ENCODE peak calls at places on chromosomes 4 and X, in four cellular contexts. K, L, Y and J are unnamed samples.

GRCh38 chrX:129496625-129497024 is 26.7 kb downstream of the SMARCA1 start:
- DNase-seq in L (no peak), K (no peak), Y (no peak), J (no peak)

GRCh38 chr4:73692284-73692683 is 48.1 kb upstream of the CXCL8 start:
- DNase-seq in L (no peak), Y (no peak), K (no peak), J (no peak)

GRCh38 chrX:140918398-140919043 is 83.9 kb upstream of the SPANXB1 start:
- DNase-seq in L (peak; percentile 37), Y (no peak), K (peak; percentile 44), J (no peak)

GRCh38 chrX:122220644-122221373 is 963.3 kb upstream of the GRIA3 start:
- DNase-seq in K (no peak), L (no peak), Y (no peak), J (no peak)

GRCh38 chr4:37219251-37219650 is 25.3 kb upstream of the NWD2 start:
- DNase-seq in K (no peak), Y (no peak), L (no peak), J (no peak)

GRCh38 chr4:120056249-120056648 is 10.4 kb downstream of the MAD2L1 start:
- DNase-seq in L (no peak), K (no peak), Y (no peak), J (no peak)

GRCh38 chrX:9676311-9676710 is 89.3 kb downstream of the GPR143 start:
- DNase-seq in K (no peak), L (no peak), Y (no peak), J (no peak)

GRCh38 chr4:80142396-80143304 is 54.7 kb upstream of the PRDM8 start:
- DNase-seq in Y (no peak), L (no peak), K (no peak), J (no peak)

GRCh38 chrX:150365051-150365952 is 2.2 kb downstream of the MAMLD1 start:
- DNase-seq in L (peak; percentile 47), Y (peak; percentile 64), K (no peak), J (peak; percentile 43)

GRCh38 chrX:46386511-46386910 is 158.7 kb downstream of the ZNF674 start:
- DNase-seq in L (no peak), Y (no peak), K (no peak), J (no peak)

GRCh38 chrX:39840141-39841126 is 257.3 kb downstream of the BCOR start:
- DNase-seq in L (no peak), Y (no peak), K (no peak), J (no peak)

GRCh38 chr4:94714761-94715160 is 43.0 kb upstream of the BMPR1B start:
- DNase-seq in L (no peak), Y (no peak), K (no peak), J (no peak)

GRCh38 chrX:134074151-134074550 is 88.8 kb upstream of the GPC3 start:
- DNase-seq in L (no peak), Y (no peak), K (peak; percentile 2), J (no peak)

GRCh38 chr4:146522098-146522861 is 540 bp upstream of the SLC10A7 start:
- DNase-seq in L (peak; percentile 90), Y (peak; percentile 88), K (peak; percentile 63), J (peak; percentile 63)

GRCh38 chrX:154059729-154060245 is 37.7 kb downstream of the MECP2 start:
- DNase-seq in Y (no peak), K (no peak), L (no peak), J (no peak)

GRCh38 chr4:184337907-184338306 is 120.2 kb upstream of the ENPP6 start:
- DNase-seq in K (no peak), Y (no peak), L (no peak), J (no peak)

GRCh38 chr4:100707786-100708185 is 190.0 kb upstream of the EMCN start:
- DNase-seq in K (no peak), L (no peak), Y (no peak), J (no peak)

GRCh38 chr4:151673913-151674520 is 86.8 kb downstream of the GATB start:
- DNase-seq in L (no peak), K (no peak), Y (no peak), J (no peak)

GRCh38 chr4:119315036-119315435 is 6.9 kb downstream of the FABP2 start:
- DNase-seq in L (no peak), Y (no peak), K (no peak), J (no peak)

GRCh38 chrX:72029473-72030411 is 102.0 kb downstream of the RTL5 start:
- DNase-seq in Y (no peak), L (peak; percentile 28), K (peak; percentile 16), J (no peak)

GRCh38 chr4:83371936-83372335 is 37.3 kb upstream of the HPSE start:
- DNase-seq in K (peak; percentile 49), Y (no peak), L (no peak), J (no peak)

GRCh38 chrX:44705817-44706551 is 137.8 kb upstream of the DUSP21 start:
- DNase-seq in K (peak; percentile 83), Y (no peak), L (no peak), J (no peak)

GRCh38 chrX:130718137-130718536 is 184.9 kb downstream of the ENOX2 start:
- DNase-seq in K (no peak), L (no peak), Y (no peak), J (no peak)

GRCh38 chr4:174245714-174246113 is 37.8 kb downstream of the FBXO8 start:
- DNase-seq in L (no peak), K (no peak), Y (no peak), J (no peak)

GRCh38 chr4:169222768-169223167 is 48.0 kb downstream of the SH3RF1 start:
- DNase-seq in Y (no peak), K (no peak), L (no peak), J (no peak)

GRCh38 chr4:70737006-70737405 is 15.2 kb downstream of the RUFY3 start:
- DNase-seq in K (no peak), L (no peak), Y (no peak), J (peak; percentile 69)
- H3K4me1 ChIP-seq in K (peaks cover 36% of the 10 kb centered on the region), L (peaks cover 3% of the 10 kb centered on the region), Y (peaks cover 49% of the 10 kb centered on the region), J (peaks cover 44% of the 10 kb centered on the region)

DNA sequence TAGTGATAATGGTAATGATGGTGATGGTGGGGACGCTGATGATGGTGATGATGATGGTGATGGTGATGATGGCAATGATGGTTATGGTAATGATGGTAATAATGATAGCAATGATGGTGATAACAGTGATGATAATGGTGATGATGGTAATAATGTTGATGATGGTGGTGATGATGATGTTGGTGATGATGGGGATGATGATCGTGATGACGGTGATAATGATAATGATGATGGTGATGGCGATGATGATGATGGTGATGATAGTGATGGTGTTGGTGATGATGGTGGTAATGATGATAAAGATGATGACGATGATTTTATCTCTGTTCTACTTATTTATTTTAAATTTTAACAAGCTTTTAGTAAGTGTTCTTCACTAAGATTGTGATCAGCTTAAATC is 480.1 kb upstream of the PRKX start:
- DNase-seq in K (no peak), Y (no peak), L (no peak), J (no peak)
- H3K4me3 ChIP-seq in K (no peak overlapping the region), Y (no peak overlapping the region), L (no peak overlapping the region), J (no peak overlapping the region)

DNA sequence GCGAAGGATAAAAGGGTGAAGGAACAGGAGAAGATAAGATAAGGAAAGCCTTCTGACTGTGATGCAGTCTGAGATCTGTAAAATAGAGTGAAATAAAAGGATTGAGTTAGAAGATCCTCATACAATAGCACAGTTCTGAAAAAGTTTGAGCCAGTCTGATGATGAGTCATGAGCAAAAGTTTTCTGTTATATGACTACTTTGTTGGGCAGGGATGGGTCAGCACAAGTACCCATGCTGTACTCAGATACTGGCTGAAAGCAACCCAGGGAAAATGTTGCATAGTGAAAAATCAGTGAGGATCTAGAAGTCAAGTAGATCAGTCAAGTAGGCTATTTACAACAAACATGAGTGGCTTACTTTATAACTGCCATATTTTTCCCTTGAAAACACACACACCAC is 253.5 kb downstream of the PCDH10 start:
- DNase-seq in K (no peak), L (no peak), Y (no peak), J (no peak)
- H3K4me1 ChIP-seq in K (no peaks in the 10 kb centered on the region), L (no peaks in the 10 kb centered on the region), Y (no peaks in the 10 kb centered on the region), J (no peaks in the 10 kb centered on the region)

GRCh38 chr4:26458104-26458503 is 32.2 kb downstream of the CCKAR start:
- DNase-seq in L (no peak), Y (no peak), K (no peak), J (peak; percentile 24)
- H3K4me3 ChIP-seq in L (no peak overlapping the region), Y (no peak overlapping the region), K (no peak overlapping the region), J (no peak overlapping the region)

GRCh38 chr4:7973545-7973981 is 33.9 kb upstream of the AFAP1 start:
- DNase-seq in Y (no peak), L (no peak), K (no peak), J (no peak)
- H3K4me1 ChIP-seq in Y (peaks cover 39% of the 10 kb centered on the region), L (peaks cover 4% of the 10 kb centered on the region), K (peaks cover 54% of the 10 kb centered on the region), J (peaks cover 16% of the 10 kb centered on the region)

GRCh38 chr4:78936989-78937388 is 2.2 kb downstream of the PAQR3 start:
- DNase-seq in Y (no peak), L (no peak), K (no peak), J (no peak)
- H3K4me3 ChIP-seq in Y (no peak overlapping the region), L (no peak overlapping the region), K (no peak overlapping the region), J (no peak overlapping the region)

GRCh38 chr4:89575840-89576239 is 261.1 kb downstream of the SNCA start:
- DNase-seq in L (no peak), K (no peak), Y (no peak), J (no peak)

GRCh38 chr4:89570931-89571330 is 263.3 kb upstream of the GPRIN3 start:
- DNase-seq in L (no peak), K (no peak), Y (no peak), J (no peak)

GRCh38 chr4:89567936-89568335 is 260.3 kb upstream of the GPRIN3 start:
- DNase-seq in Y (no peak), K (no peak), L (no peak), J (no peak)

DNA sequence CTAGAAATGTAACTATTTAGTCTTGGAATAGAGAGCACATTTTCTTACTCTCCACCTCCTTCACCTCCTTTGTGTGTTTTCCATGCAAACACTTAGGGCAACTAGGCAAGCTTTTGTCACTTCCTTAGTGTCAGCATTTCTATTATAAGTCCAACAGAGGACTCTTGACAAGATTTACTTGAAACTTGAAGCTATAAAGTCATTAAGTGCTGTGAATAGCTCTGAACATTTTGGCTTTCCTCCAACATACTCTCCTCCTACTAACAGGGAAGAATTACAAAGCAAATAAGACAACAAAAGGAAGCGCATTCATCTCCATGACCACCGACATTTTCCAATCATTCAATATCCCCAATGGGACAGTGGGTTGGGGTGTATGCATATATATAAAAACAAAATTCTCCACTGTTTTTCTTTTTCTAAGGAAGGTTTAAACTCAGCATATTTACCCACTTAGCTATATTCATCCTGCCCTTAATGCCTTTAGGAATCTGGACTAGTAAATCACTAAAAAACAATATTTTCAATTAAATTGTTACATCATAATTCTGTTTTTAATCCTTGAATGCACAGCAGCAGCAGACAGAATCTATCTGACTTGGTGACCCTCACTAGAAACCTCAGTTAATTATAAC is 264.6 kb downstream of the SNCA start:
- DNase-seq in K (no peak), L (no peak), Y (no peak), J (no peak)
- H3K4me1 ChIP-seq in K (no peaks in the 10 kb centered on the region), L (no peaks in the 10 kb centered on the region), Y (no peaks in the 10 kb centered on the region), J (no peaks in the 10 kb centered on the region)

GRCh38 chr4:103074598-103075434 is 1.7 kb downstream of the SLC9B2 start:
- DNase-seq in K (no peak), Y (no peak), L (no peak), J (no peak)
- H3K4me3 ChIP-seq in K (peak overlapping the region; percentile 49), Y (peak overlapping the region; percentile 80), L (peak overlapping the region; percentile 25), J (peak overlapping the region; percentile 74)

GRCh38 chr4:173125216-173125812 is 43.3 kb upstream of the GALNT7 start:
- DNase-seq in L (no peak), K (no peak), Y (no peak), J (no peak)
- H3K4me1 ChIP-seq in L (no peaks in the 10 kb centered on the region), K (no peaks in the 10 kb centered on the region), Y (no peaks in the 10 kb centered on the region), J (no peaks in the 10 kb centered on the region)

GRCh38 chr4:24796632-24797031 is 1.3 kb downstream of the SOD3 start:
- DNase-seq in K (no peak), L (no peak), Y (no peak), J (no peak)
- H3K4me3 ChIP-seq in K (no peak overlapping the region), L (no peak overlapping the region), Y (no peak overlapping the region), J (no peak overlapping the region)